ENCODE peak calls at places on chromosomes 3 and 15, in nine cellular contexts. P is HL-60; C is MM.1S; B is HS-5; A is mucosa of descending colon; J is NCI-H2107; U is stimulated activated CD4-positive, alpha-beta T cell treated with anti-CD3 and anti-CD28 coated beads, Interleukin-1b, Interleukin-23, amount 100 ng/mL, for 24 hours; Q is left ventricle myocardium superior; R is NCI-H446 treated with DMSO at 0.1 percent for 48 hours. O is an unnamed sample.

GRCh38 chr15:39587291-39587909 is 6.5 kb downstream of the THBS1 start:
- DNase-seq in B (no peak), Q (no peak), P (no peak), A (no peak), J (no peak), C (no peak), R (no peak), U (no peak), O (no peak)

GRCh38 chr15:96252148-96252547 is 78.4 kb upstream of the NR2F2 start:
- DNase-seq in R (no peak), U (no peak), J (no peak), A (no peak), P (no peak), C (no peak), Q (no peak), B (no peak), O (no peak)

GRCh38 chr3:141179983-141180382 is 51.6 kb upstream of the PXYLP1 start:
- DNase-seq in A (no peak), C (no peak), Q (no peak), J (no peak), P (no peak), U (no peak), R (no peak), B (no peak), O (no peak)

GRCh38 chr15:35289029-35289617 is 204.0 kb upstream of the NANOGP8 start:
- DNase-seq in A (no peak), P (peak; percentile 9), B (peak; percentile 45), R (peak; percentile 2), J (no peak), C (peak; percentile 30), U (no peak), Q (no peak), O (peak; percentile 18)

GRCh38 chr15:22979699-22980188 is 424 bp downstream of the CYFIP1 start:
- DNase-seq in P (no peak), A (peak; percentile 59), J (no peak), U (no peak), B (no peak), Q (peak; percentile 53), R (no peak), C (no peak), O (no peak)

GRCh38 chr3:80663426-80663825 is 895.6 kb upstream of the ROBO1 start:
- DNase-seq in U (no peak), R (no peak), P (no peak), A (no peak), B (no peak), J (no peak), Q (no peak), C (no peak), O (no peak)

GRCh38 chr15:62403164-62403809 is 238.2 kb upstream of the C2CD4B start:
- DNase-seq in J (no peak), R (no peak), Q (no peak), U (no peak), C (no peak), B (peak; percentile 50), A (no peak), P (no peak), O (no peak)

GRCh38 chr3:112894258-112894657 is 47.6 kb upstream of the CD200R1L start:
- DNase-seq in J (no peak), U (no peak), A (no peak), P (no peak), Q (no peak), R (no peak), B (no peak), C (no peak), O (no peak)

GRCh38 chr3:6287063-6287462 is 573.9 kb upstream of the GRM7 start:
- DNase-seq in J (no peak), R (no peak), Q (no peak), B (no peak), U (no peak), C (no peak), P (no peak), A (no peak), O (no peak)

GRCh38 chr3:59192473-59192872 is 142.6 kb upstream of the CFAP20DC start:
- DNase-seq in U (no peak), B (peak; percentile 56), C (no peak), P (no peak), A (no peak), R (no peak), Q (no peak), J (no peak), O (no peak)

GRCh38 chr3:134937256-134938023 is 142.4 kb downstream of the EPHB1 start:
- DNase-seq in U (no peak), C (no peak), A (no peak), Q (no peak), J (no peak), B (no peak), R (no peak), P (no peak), O (no peak)

GRCh38 chr3:51311055-51311454 is 74.0 kb upstream of the MANF start:
- DNase-seq in C (peak; percentile 55), Q (no peak), R (no peak), U (no peak), B (no peak), P (peak; percentile 3), A (no peak), J (no peak), O (no peak)